ENCODE peak calls at places on chromosomes 4 and X, in six cellular contexts. One of them, this sample, is unnamed.

GRCh38 chr4:26213317-26213716 is 107.5 kb upstream of the RBPJ start:
- DNase-seq in tibial artery: no peak
- DNase-seq in CD4-positive, alpha-beta T cell: no peak
- DNase-seq in neuronal stem cell: no peak
- DNase-seq in DND-41: no peak
- DNase-seq in RWPE2: no peak
- DNase-seq in this sample: no peak

GRCh38 chrX:19799319-19800182 is 87.8 kb downstream of the SH3KBP1 start:
- DNase-seq in tibial artery: no peak
- DNase-seq in CD4-positive, alpha-beta T cell: peak; percentile 42
- DNase-seq in neuronal stem cell: no peak
- DNase-seq in DND-41: no peak
- DNase-seq in RWPE2: no peak
- DNase-seq in this sample: no peak

GRCh38 chrX:17425151-17425550 is 50.2 kb downstream of the NHS start:
- DNase-seq in tibial artery: no peak
- DNase-seq in CD4-positive, alpha-beta T cell: no peak
- DNase-seq in neuronal stem cell: no peak
- DNase-seq in DND-41: no peak
- DNase-seq in RWPE2: no peak
- DNase-seq in this sample: no peak

GRCh38 chr4:99029018-99029735 is 33.7 kb downstream of the METAP1 start:
- DNase-seq in tibial artery: no peak
- DNase-seq in CD4-positive, alpha-beta T cell: no peak
- DNase-seq in neuronal stem cell: no peak
- DNase-seq in DND-41: no peak
- DNase-seq in RWPE2: no peak
- DNase-seq in this sample: no peak

GRCh38 chr4:7890635-7891393 is 48.8 kb downstream of the AFAP1 start:
- DNase-seq in tibial artery: no peak
- DNase-seq in CD4-positive, alpha-beta T cell: no peak
- DNase-seq in neuronal stem cell: no peak
- DNase-seq in DND-41: no peak
- DNase-seq in RWPE2: no peak
- DNase-seq in this sample: no peak

GRCh38 chr4:174156239-174156826 is 127.1 kb downstream of the FBXO8 start:
- DNase-seq in tibial artery: no peak
- DNase-seq in CD4-positive, alpha-beta T cell: no peak
- DNase-seq in neuronal stem cell: peak; percentile 23
- DNase-seq in DND-41: no peak
- DNase-seq in RWPE2: no peak
- DNase-seq in this sample: no peak

GRCh38 chr4:97457253-97457652 is 686.0 kb downstream of the STPG2 start:
- DNase-seq in tibial artery: no peak
- DNase-seq in CD4-positive, alpha-beta T cell: no peak
- DNase-seq in neuronal stem cell: no peak
- DNase-seq in DND-41: no peak
- DNase-seq in RWPE2: no peak
- DNase-seq in this sample: no peak

GRCh38 chrX:154015581-154016264 is 4.0 kb downstream of the IRAK1 start:
- DNase-seq in tibial artery: no peak
- DNase-seq in CD4-positive, alpha-beta T cell: no peak
- DNase-seq in neuronal stem cell: no peak
- DNase-seq in DND-41: no peak
- DNase-seq in RWPE2: no peak
- DNase-seq in this sample: no peak

GRCh38 chr4:83029688-83030087 is 5.3 kb upstream of the COPS4 start:
- DNase-seq in tibial artery: no peak
- DNase-seq in CD4-positive, alpha-beta T cell: no peak
- DNase-seq in neuronal stem cell: no peak
- DNase-seq in DND-41: no peak
- DNase-seq in RWPE2: no peak
- DNase-seq in this sample: no peak

GRCh38 chr4:147482281-147482680 is 1.4 kb downstream of the EDNRA start:
- DNase-seq in tibial artery: no peak
- DNase-seq in CD4-positive, alpha-beta T cell: no peak
- DNase-seq in neuronal stem cell: no peak
- DNase-seq in DND-41: no peak
- DNase-seq in RWPE2: no peak
- DNase-seq in this sample: no peak

GRCh38 chr4:87120411-87121162 is 99.8 kb downstream of the KLHL8 start:
- DNase-seq in tibial artery: peak; percentile 92
- DNase-seq in CD4-positive, alpha-beta T cell: no peak
- DNase-seq in neuronal stem cell: no peak
- DNase-seq in DND-41: no peak
- DNase-seq in RWPE2: peak; percentile 92
- DNase-seq in this sample: peak; percentile 19

GRCh38 chr4:68288046-68288740 is 42.7 kb upstream of the TMPRSS11B start:
- DNase-seq in tibial artery: no peak
- DNase-seq in CD4-positive, alpha-beta T cell: no peak
- DNase-seq in neuronal stem cell: no peak
- DNase-seq in DND-41: no peak
- DNase-seq in RWPE2: no peak
- DNase-seq in this sample: no peak

GRCh38 chr4:146643812-146644401 is 5.2 kb downstream of the POU4F2 start:
- DNase-seq in tibial artery: no peak
- DNase-seq in CD4-positive, alpha-beta T cell: no peak
- DNase-seq in neuronal stem cell: peak; percentile 57
- DNase-seq in DND-41: no peak
- DNase-seq in RWPE2: no peak
- DNase-seq in this sample: no peak

GRCh38 chr4:132417220-132417619 is 731.9 kb upstream of the PCDH10 start:
- DNase-seq in tibial artery: no peak
- DNase-seq in CD4-positive, alpha-beta T cell: no peak
- DNase-seq in neuronal stem cell: peak; percentile 24
- DNase-seq in DND-41: no peak
- DNase-seq in RWPE2: no peak
- DNase-seq in this sample: no peak
- H3K9me3 ChIP-seq in tibial artery: no peaks in the 10 kb centered on the region
- H3K9me3 ChIP-seq in CD4-positive, alpha-beta T cell: no peaks in the 10 kb centered on the region
- H3K9me3 ChIP-seq in neuronal stem cell: peaks cover 6% of the 10 kb centered on the region
- H3K9me3 ChIP-seq in DND-41: peaks cover 57% of the 10 kb centered on the region
- H3K9me3 ChIP-seq in RWPE2: peaks cover 8% of the 10 kb centered on the region
- H3K9me3 ChIP-seq in this sample: no peaks in the 10 kb centered on the region

GRCh38 chr4:106286611-106287010 is 29.4 kb downstream of the TBCK start:
- DNase-seq in tibial artery: no peak
- DNase-seq in CD4-positive, alpha-beta T cell: no peak
- DNase-seq in neuronal stem cell: no peak
- DNase-seq in DND-41: no peak
- DNase-seq in RWPE2: no peak
- DNase-seq in this sample: no peak
- H3K27ac ChIP-seq in tibial artery: no peak overlapping the region
- H3K27ac ChIP-seq in CD4-positive, alpha-beta T cell: no peak overlapping the region
- H3K27ac ChIP-seq in neuronal stem cell: no peak overlapping the region
- H3K27ac ChIP-seq in DND-41: no peak overlapping the region
- H3K27ac ChIP-seq in RWPE2: no peak overlapping the region
- H3K27ac ChIP-seq in this sample: no peak overlapping the region

DNA sequence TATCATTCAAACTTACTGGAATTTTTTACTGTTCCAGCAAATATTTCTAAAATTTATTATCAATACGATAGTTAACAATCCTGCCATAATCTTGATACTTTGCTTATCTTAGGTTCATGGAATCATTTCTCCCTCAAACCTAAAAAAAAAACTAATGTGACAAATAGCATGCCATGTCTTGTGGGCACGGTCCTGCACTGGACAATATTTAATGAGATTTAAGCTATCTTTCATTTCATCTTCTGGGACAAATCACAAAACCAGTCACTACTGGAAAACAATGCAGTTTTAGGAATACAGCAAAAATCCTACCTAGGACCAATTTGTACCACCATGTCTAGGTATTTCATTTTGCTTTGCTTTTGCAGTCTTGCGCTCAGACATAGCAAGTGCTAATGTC is 93.7 kb downstream of the FRYL start:
- DNase-seq in tibial artery: no peak
- DNase-seq in CD4-positive, alpha-beta T cell: no peak
- DNase-seq in neuronal stem cell: no peak
- DNase-seq in DND-41: no peak
- DNase-seq in RWPE2: no peak
- DNase-seq in this sample: no peak
- H3K9me3 ChIP-seq in tibial artery: no peaks in the 10 kb centered on the region
- H3K9me3 ChIP-seq in CD4-positive, alpha-beta T cell: no peaks in the 10 kb centered on the region
- H3K9me3 ChIP-seq in neuronal stem cell: no peaks in the 10 kb centered on the region
- H3K9me3 ChIP-seq in DND-41: no peaks in the 10 kb centered on the region
- H3K9me3 ChIP-seq in RWPE2: no peaks in the 10 kb centered on the region
- H3K9me3 ChIP-seq in this sample: no peaks in the 10 kb centered on the region

DNA sequence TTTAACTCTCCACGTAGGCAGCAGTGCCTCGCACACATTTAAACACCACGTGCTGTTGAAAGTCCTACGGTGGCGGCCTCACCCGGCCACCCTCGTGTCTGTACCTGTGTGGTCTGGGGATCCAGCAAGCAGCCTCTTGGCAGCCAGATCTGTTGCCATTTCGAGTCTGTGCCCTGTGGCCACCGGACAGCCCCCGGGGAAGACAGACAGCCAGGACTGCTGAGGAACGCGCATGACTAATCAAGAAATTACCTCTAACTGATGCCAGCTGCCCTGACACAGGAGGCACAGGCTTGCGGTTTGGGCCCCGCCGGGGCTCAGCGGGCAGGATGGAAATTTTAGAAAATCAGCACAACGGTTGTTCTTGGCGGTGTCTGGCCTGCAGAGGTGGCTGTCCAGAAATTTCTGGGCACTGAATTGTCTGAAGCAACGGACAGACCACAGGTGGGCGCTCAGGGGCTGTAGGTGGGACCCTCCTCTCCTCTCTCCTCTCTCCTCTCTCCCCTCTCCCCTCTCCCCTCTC is 15.6 kb upstream of the ASMTL start:
- DNase-seq in tibial artery: peak; percentile 61
- DNase-seq in CD4-positive, alpha-beta T cell: peak; percentile 68
- DNase-seq in neuronal stem cell: no peak
- DNase-seq in DND-41: peak; percentile 87
- DNase-seq in RWPE2: no peak
- DNase-seq in this sample: no peak
- H3K27ac ChIP-seq in tibial artery: no peak overlapping the region
- H3K27ac ChIP-seq in CD4-positive, alpha-beta T cell: peak overlapping the region; percentile 77
- H3K27ac ChIP-seq in neuronal stem cell: no peak overlapping the region
- H3K27ac ChIP-seq in DND-41: peak overlapping the region; percentile 71
- H3K27ac ChIP-seq in RWPE2: no peak overlapping the region
- H3K27ac ChIP-seq in this sample: no peak overlapping the region

This sample was measured in thoracic aorta.